ENCODE peak calls at places on chromosome 20, in six cellular contexts. N is fibroblast of lung, U is IMR-90, Q is H9, L is mammary epithelial cell, J is PC-9. E is an unnamed sample.

GRCh38 chr20:38631155-38632022 is 29.8 kb downstream of the ARHGAP40 start:
- DNase-seq in N (no peak), J (peak; percentile 28), U (no peak), L (peak; percentile 54), Q (no peak), E (no peak)

GRCh38 chr20:52003976-52004375 is 187.6 kb downstream of the ZFP64 start:
- DNase-seq in L (no peak), U (no peak), Q (no peak), N (no peak), J (no peak), E (no peak)

GRCh38 chr20:50624351-50625016 is 66.9 kb downstream of the RIPOR3 start:
- DNase-seq in N (no peak), J (peak; percentile 93), L (peak; percentile 39), Q (no peak), U (no peak), E (no peak)

GRCh38 chr20:21353236-21353635 is 44.1 kb downstream of the NKX2-4 start:
- DNase-seq in N (peak; percentile 47), J (no peak), L (peak; percentile 8), Q (no peak), U (peak; percentile 78), E (no peak)

GRCh38 chr20:60102665-60103210 is 144.5 kb downstream of the CDH26 start:
- DNase-seq in N (no peak), J (no peak), U (no peak), L (no peak), Q (no peak), E (no peak)

GRCh38 chr20:3887870-3888614 is 1.1 kb upstream of the PANK2 start:
- DNase-seq in N (peak; percentile 37), L (peak; percentile 37), U (no peak), Q (no peak), J (no peak), E (no peak)

GRCh38 chr20:6583134-6583738 is 184.2 kb upstream of the BMP2 start:
- DNase-seq in L (peak; percentile 58), J (no peak), N (peak; percentile 75), Q (peak; percentile 56), U (peak; percentile 55), E (peak; percentile 76)

GRCh38 chr20:46186210-46186609 is 68.1 kb downstream of the CD40 start:
- DNase-seq in U (no peak), Q (no peak), J (no peak), L (no peak), N (no peak), E (no peak)

GRCh38 chr20:20926222-20926905 is 179.8 kb downstream of the LINC00237 start:
- DNase-seq in U (no peak), N (no peak), Q (peak; percentile 45), L (no peak), J (no peak), E (no peak)

GRCh38 chr20:5678769-5679168 is 71.4 kb upstream of the SHLD1 start:
- DNase-seq in U (no peak), L (no peak), Q (no peak), N (no peak), J (no peak), E (no peak)

DNA sequence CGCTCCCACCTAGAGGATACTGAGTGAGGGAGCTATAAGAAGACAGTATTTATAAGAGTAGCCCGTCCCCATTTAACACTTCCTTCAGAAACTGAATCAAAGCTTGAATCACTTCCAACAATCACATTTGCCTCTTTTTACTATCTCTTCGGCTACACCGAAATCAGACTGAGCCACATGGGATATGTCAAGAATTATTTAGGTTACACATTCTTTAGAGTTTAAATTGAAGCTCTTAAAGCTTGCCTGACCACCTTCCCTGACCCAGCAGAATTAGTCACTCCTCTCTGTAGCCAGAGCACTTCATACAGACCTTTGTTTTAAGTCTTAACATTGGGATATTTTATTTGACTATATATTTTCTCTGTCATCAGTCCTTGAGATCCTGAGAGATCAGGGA is 163.7 kb downstream of the MAFB start:
- DNase-seq in N (peak; percentile 86), Q (no peak), J (no peak), U (peak; percentile 8), L (no peak), E (no peak)
- H3K4me2 ChIP-seq in N (no peak overlapping the region), Q (no peak overlapping the region), J (no peak overlapping the region), U (no peak overlapping the region), L (no peak overlapping the region), E (no peak overlapping the region)

GRCh38 chr20:44431118-44431501 is 44.6 kb upstream of the TTPAL start:
- DNase-seq in U (no peak), Q (no peak), J (no peak), N (no peak), L (no peak), E (no peak)

GRCh38 chr20:44430270-44431065 is 45.2 kb upstream of the TTPAL start:
- DNase-seq in L (no peak), N (no peak), U (no peak), J (no peak), Q (no peak), E (no peak)

GRCh38 chr20:44432618-44433577 is 42.8 kb upstream of the TTPAL start:
- DNase-seq in J (no peak), Q (no peak), L (no peak), N (no peak), U (no peak), E (no peak)

GRCh38 chr20:44429419-44430269 is 46.0 kb upstream of the TTPAL start:
- DNase-seq in Q (no peak), J (no peak), U (no peak), L (no peak), N (no peak), E (no peak)

GRCh38 chr20:44431502-44432234 is 44.0 kb upstream of the TTPAL start:
- DNase-seq in U (no peak), Q (no peak), J (no peak), N (no peak), L (no peak), E (no peak)
- TF ChIP-seq CTCF in U (no peak), Q (peak; percentile 42), J (no peak), N (no peak), L (no peak), E (peak; percentile 8)

DNA sequence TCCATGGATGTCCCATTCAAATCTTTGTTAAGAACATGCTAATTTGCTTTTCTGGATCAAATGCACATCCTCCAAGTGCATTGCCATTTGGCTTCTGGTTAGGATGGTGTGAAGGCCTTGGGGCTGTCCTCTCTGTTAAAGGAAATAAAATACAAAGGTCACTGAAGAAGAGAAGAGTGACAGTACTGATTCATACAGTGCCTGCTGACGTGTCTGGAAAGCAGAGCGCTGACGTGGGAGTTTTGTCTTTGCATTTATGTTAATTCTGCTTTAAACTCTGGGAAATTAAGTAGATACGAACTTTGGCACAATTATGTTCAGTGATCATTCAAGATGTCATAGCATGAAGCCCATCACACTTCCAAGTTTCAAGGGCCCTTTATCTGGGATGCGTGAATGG is 33.2 kb downstream of the SYNDIG1 start:
- DNase-seq in U (no peak), N (no peak), J (no peak), Q (no peak), L (no peak), E (no peak)
- H3K4me2 ChIP-seq in U (no peak overlapping the region), N (no peak overlapping the region), J (no peak overlapping the region), Q (no peak overlapping the region), L (no peak overlapping the region), E (peak overlapping the region; percentile 24)

GRCh38 chr20:48012401-48012974 is 227.2 kb upstream of the SULF2 start:
- DNase-seq in Q (no peak), N (peak; percentile 60), L (peak; percentile 89), J (peak; percentile 97), U (peak; percentile 45), E (peak; percentile 48)
- TF ChIP-seq CTCF in Q (peak; percentile 21), N (no peak), L (peak; percentile 68), J (peak; percentile 68), U (no peak), E (peak; percentile 13)

GRCh38 chr20:32610897-32611218 is 25.7 kb upstream of the NOL4L start:
- DNase-seq in Q (no peak), U (no peak), N (no peak), J (no peak), L (no peak), E (no peak)
- H3K4me2 ChIP-seq in Q (no peak overlapping the region), U (no peak overlapping the region), N (no peak overlapping the region), J (no peak overlapping the region), L (no peak overlapping the region), E (no peak overlapping the region)

GRCh38 chr20:62182469-62183425 is at the start of gene MTG2:
- DNase-seq in U (peak; percentile 95), N (peak; percentile 94), J (peak; percentile 92), L (peak; percentile 91), Q (peak; percentile 96), E (peak; percentile 98)
- TF ChIP-seq CTCF in U (no peak), N (no peak), J (no peak), L (no peak), Q (no peak), E (no peak)

GRCh38 chr20:45061244-45061643 is 39.7 kb downstream of the KCNS1 start:
- DNase-seq in J (peak; percentile 92), Q (no peak), N (peak; percentile 90), U (peak; percentile 93), L (peak; percentile 94), E (no peak)
- H3K4me2 ChIP-seq in J (peak overlapping the region; percentile 8), Q (no peak overlapping the region), N (no peak overlapping the region), U (peak overlapping the region; percentile 57), L (peak overlapping the region; percentile 53), E (no peak overlapping the region)

DNA sequence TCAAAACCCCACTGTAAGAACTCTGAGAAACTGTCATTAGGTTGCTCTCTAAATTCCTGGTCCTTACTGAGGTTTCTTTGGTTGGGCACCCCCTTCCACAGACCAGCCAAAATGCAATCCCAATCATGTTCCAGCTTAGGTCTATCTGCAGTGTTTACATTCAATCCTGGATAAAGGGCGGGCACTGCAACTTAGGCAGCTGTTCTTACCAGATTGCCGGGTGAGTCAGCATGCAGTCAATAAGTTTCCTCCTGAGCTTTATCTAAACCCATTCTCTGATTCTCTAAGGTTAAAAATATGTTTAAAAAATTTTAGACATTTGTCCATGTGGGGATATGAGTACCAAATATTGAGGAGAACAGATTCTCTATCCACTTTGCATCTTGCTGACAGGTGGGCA is 197.8 kb downstream of the HAO1 start:
- DNase-seq in J (no peak), L (peak; percentile 63), U (peak; percentile 64), N (peak; percentile 72), Q (no peak), E (peak; percentile 29)
- TF ChIP-seq CTCF in J (no peak), L (no peak), U (no peak), N (no peak), Q (no peak), E (no peak)

E was measured in hepatocyte.